ENCODE peak calls at places on chromosomes 2 and 18, in eight cellular contexts. One of them, this sample, is unnamed. For H4K20me1 and H3K4me1, the result is how much of the 10 kb centered on the place peaks cover.

GRCh38 chr2:136957044-136957443 is 191.7 kb downstream of the THSD7B start:
- DNase-seq in HCT116: no peak
- DNase-seq in mammary epithelial cell: no peak
- DNase-seq in Karpas-422: no peak
- DNase-seq in IMR-90: no peak
- DNase-seq in GM23248: no peak
- DNase-seq in SK-N-SH: no peak
- DNase-seq in GM12878: no peak
- DNase-seq in this sample: no peak

GRCh38 chr2:22020101-22020742 is 896.5 kb downstream of the TDRD15 start:
- DNase-seq in mammary epithelial cell: no peak
- DNase-seq in Karpas-422: no peak
- DNase-seq in SK-N-SH: no peak
- DNase-seq in GM23248: no peak
- DNase-seq in IMR-90: peak
- DNase-seq in GM12878: no peak
- DNase-seq in HCT116: no peak
- DNase-seq in this sample: no peak

GRCh38 chr2:70982971-70983370 is 4.5 kb downstream of the ANKRD53 start:
- DNase-seq in SK-N-SH: no peak
- DNase-seq in GM23248: no peak
- DNase-seq in mammary epithelial cell: no peak
- DNase-seq in GM12878: no peak
- DNase-seq in HCT116: no peak
- DNase-seq in IMR-90: no peak
- DNase-seq in Karpas-422: no peak
- DNase-seq in this sample: no peak

GRCh38 chr18:13800505-13801259 is 23.3 kb upstream of the MC5R start:
- DNase-seq in IMR-90: peak
- DNase-seq in GM12878: no peak
- DNase-seq in Karpas-422: peak
- DNase-seq in HCT116: peak
- DNase-seq in SK-N-SH: peak
- DNase-seq in mammary epithelial cell: peak
- DNase-seq in GM23248: peak
- DNase-seq in this sample: no peak

GRCh38 chr18:10490401-10491289 is 35.2 kb upstream of the NAPG start:
- DNase-seq in Karpas-422: peak
- DNase-seq in SK-N-SH: no peak
- DNase-seq in GM23248: no peak
- DNase-seq in IMR-90: no peak
- DNase-seq in GM12878: peak
- DNase-seq in HCT116: peak
- DNase-seq in mammary epithelial cell: no peak
- DNase-seq in this sample: no peak

GRCh38 chr2:238669046-238669445 is 178.8 kb upstream of the TWIST2 start:
- DNase-seq in SK-N-SH: no peak
- DNase-seq in GM23248: no peak
- DNase-seq in GM12878: no peak
- DNase-seq in IMR-90: no peak
- DNase-seq in HCT116: no peak
- DNase-seq in Karpas-422: no peak
- DNase-seq in mammary epithelial cell: no peak
- DNase-seq in this sample: no peak

GRCh38 chr18:65091737-65092329 is 659.0 kb upstream of the CDH7 start:
- DNase-seq in IMR-90: peak
- DNase-seq in Karpas-422: peak
- DNase-seq in mammary epithelial cell: no peak
- DNase-seq in GM12878: no peak
- DNase-seq in GM23248: peak
- DNase-seq in SK-N-SH: peak
- DNase-seq in HCT116: no peak
- DNase-seq in this sample: no peak

GRCh38 chr2:138516030-138516704 is 14.6 kb downstream of the SPOPL start:
- DNase-seq in HCT116: no peak
- DNase-seq in Karpas-422: no peak
- DNase-seq in SK-N-SH: no peak
- DNase-seq in GM23248: peak
- DNase-seq in IMR-90: peak
- DNase-seq in mammary epithelial cell: no peak
- DNase-seq in GM12878: no peak
- DNase-seq in this sample: no peak

GRCh38 chr18:64419156-64419555 is 270.3 kb upstream of the LINC00305 start:
- DNase-seq in SK-N-SH: no peak
- DNase-seq in GM23248: no peak
- DNase-seq in IMR-90: no peak
- DNase-seq in GM12878: no peak
- DNase-seq in mammary epithelial cell: no peak
- DNase-seq in HCT116: no peak
- DNase-seq in Karpas-422: no peak
- DNase-seq in this sample: no peak

GRCh38 chr2:106575955-106576354 is 88.8 kb downstream of the CD8B2 start:
- DNase-seq in Karpas-422: no peak
- DNase-seq in HCT116: no peak
- DNase-seq in mammary epithelial cell: no peak
- DNase-seq in IMR-90: peak
- DNase-seq in GM23248: peak
- DNase-seq in GM12878: no peak
- DNase-seq in SK-N-SH: peak
- DNase-seq in this sample: no peak

GRCh38 chr18:58466636-58467205 is 162.2 kb downstream of the ALPK2 start:
- DNase-seq in SK-N-SH: no peak
- DNase-seq in Karpas-422: no peak
- DNase-seq in IMR-90: no peak
- DNase-seq in HCT116: no peak
- DNase-seq in mammary epithelial cell: peak
- DNase-seq in GM23248: no peak
- DNase-seq in GM12878: no peak
- DNase-seq in this sample: peak

GRCh38 chr2:67485431-67485830 is 88.3 kb downstream of the ETAA1 start:
- DNase-seq in Karpas-422: no peak
- DNase-seq in mammary epithelial cell: no peak
- DNase-seq in SK-N-SH: no peak
- DNase-seq in IMR-90: peak
- DNase-seq in GM12878: no peak
- DNase-seq in GM23248: peak
- DNase-seq in HCT116: no peak
- DNase-seq in this sample: no peak

GRCh38 chr2:25039126-25039525 is 2.8 kb upstream of the EFR3B start:
- DNase-seq in GM12878: no peak
- DNase-seq in IMR-90: no peak
- DNase-seq in SK-N-SH: no peak
- DNase-seq in mammary epithelial cell: no peak
- DNase-seq in Karpas-422: no peak
- DNase-seq in HCT116: no peak
- DNase-seq in GM23248: no peak
- DNase-seq in this sample: no peak

GRCh38 chr18:50847192-50847591 is 27.4 kb upstream of the MRO start:
- DNase-seq in SK-N-SH: no peak
- DNase-seq in GM23248: peak
- DNase-seq in IMR-90: peak
- DNase-seq in Karpas-422: no peak
- DNase-seq in mammary epithelial cell: no peak
- DNase-seq in HCT116: no peak
- DNase-seq in GM12878: no peak
- DNase-seq in this sample: no peak

GRCh38 chr2:184685999-184686841 is 87.9 kb downstream of the ZNF804A start:
- DNase-seq in GM23248: peak
- DNase-seq in mammary epithelial cell: peak
- DNase-seq in IMR-90: no peak
- DNase-seq in HCT116: no peak
- DNase-seq in SK-N-SH: no peak
- DNase-seq in Karpas-422: no peak
- DNase-seq in GM12878: no peak
- DNase-seq in this sample: peak

GRCh38 chr2:185477452-185477851 is 261.2 kb upstream of the FSIP2 start:
- DNase-seq in IMR-90: no peak
- DNase-seq in mammary epithelial cell: peak
- DNase-seq in GM23248: no peak
- DNase-seq in SK-N-SH: no peak
- DNase-seq in HCT116: no peak
- DNase-seq in GM12878: no peak
- DNase-seq in Karpas-422: no peak
- DNase-seq in this sample: no peak

GRCh38 chr2:183070942-183071844 is 7.4 kb upstream of the DUSP19 start:
- DNase-seq in SK-N-SH: no peak
- DNase-seq in GM23248: peak
- DNase-seq in mammary epithelial cell: peak
- DNase-seq in HCT116: no peak
- DNase-seq in Karpas-422: peak
- DNase-seq in IMR-90: peak
- DNase-seq in GM12878: no peak
- DNase-seq in this sample: no peak

GRCh38 chr2:138267902-138268254 is 233.7 kb upstream of the SPOPL start:
- DNase-seq in Karpas-422: no peak
- DNase-seq in HCT116: no peak
- DNase-seq in IMR-90: no peak
- DNase-seq in GM12878: peak
- DNase-seq in mammary epithelial cell: no peak
- DNase-seq in GM23248: no peak
- DNase-seq in SK-N-SH: no peak
- DNase-seq in this sample: no peak

GRCh38 chr2:74873678-74874640 is 40.0 kb downstream of the HK2 start:
- DNase-seq in HCT116: no peak
- DNase-seq in Karpas-422: no peak
- DNase-seq in IMR-90: no peak
- DNase-seq in GM23248: no peak
- DNase-seq in SK-N-SH: no peak
- DNase-seq in mammary epithelial cell: no peak
- DNase-seq in GM12878: no peak
- DNase-seq in this sample: no peak

GRCh38 chr2:207230261-207231105 is 64.7 kb upstream of the KLF7 start:
- DNase-seq in GM23248: peak
- DNase-seq in Karpas-422: peak
- DNase-seq in SK-N-SH: peak
- DNase-seq in mammary epithelial cell: no peak
- DNase-seq in GM12878: no peak
- DNase-seq in IMR-90: no peak
- DNase-seq in HCT116: peak
- DNase-seq in this sample: no peak

GRCh38 chr2:9629222-9630000 is 1.4 kb downstream of the YWHAQ start:
- DNase-seq in Karpas-422: no peak
- DNase-seq in mammary epithelial cell: peak
- DNase-seq in IMR-90: peak
- DNase-seq in SK-N-SH: no peak
- DNase-seq in GM12878: no peak
- DNase-seq in GM23248: peak
- DNase-seq in HCT116: no peak
- DNase-seq in this sample: no peak

GRCh38 chr2:235654115-235654514 is 160.3 kb downstream of the AGAP1 start:
- DNase-seq in HCT116: no peak
- DNase-seq in Karpas-422: no peak
- DNase-seq in IMR-90: peak
- DNase-seq in GM23248: peak
- DNase-seq in mammary epithelial cell: no peak
- DNase-seq in SK-N-SH: no peak
- DNase-seq in GM12878: no peak
- DNase-seq in this sample: no peak
- H3K4me2 ChIP-seq in HCT116: no peak
- H3K4me2 ChIP-seq in Karpas-422: no peak
- H3K4me2 ChIP-seq in IMR-90: peak
- H3K4me2 ChIP-seq in GM23248: peak
- H3K4me2 ChIP-seq in mammary epithelial cell: no peak
- H3K4me2 ChIP-seq in SK-N-SH: peak
- H3K4me2 ChIP-seq in GM12878: no peak
- H3K4me2 ChIP-seq in this sample: no peak

DNA sequence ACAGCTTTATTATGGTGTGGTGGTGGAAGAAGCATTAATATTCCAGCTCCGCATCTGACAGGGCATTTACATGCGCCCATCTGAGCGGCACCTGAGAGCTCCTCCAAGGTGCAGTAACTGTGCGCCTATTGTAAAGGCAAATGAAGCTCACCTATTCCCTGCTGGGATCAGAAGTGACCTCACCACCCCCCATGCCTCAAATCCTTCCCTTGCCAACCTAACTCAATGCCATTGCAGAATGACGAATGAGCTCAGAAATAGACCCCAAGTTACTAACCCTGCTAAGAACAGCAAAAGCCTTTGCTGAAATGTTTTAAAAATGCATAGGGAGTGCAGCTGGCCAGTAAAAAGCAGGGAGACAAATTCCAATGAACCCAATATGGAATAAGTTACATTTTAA is 14.3 kb downstream of the BCL11A start:
- DNase-seq in Karpas-422: peak
- DNase-seq in IMR-90: no peak
- DNase-seq in GM12878: no peak
- DNase-seq in SK-N-SH: no peak
- DNase-seq in mammary epithelial cell: no peak
- DNase-seq in GM23248: no peak
- DNase-seq in HCT116: no peak
- DNase-seq in this sample: no peak
- H4K20me1 ChIP-seq in Karpas-422: half or more
- H4K20me1 ChIP-seq in IMR-90: under half
- H4K20me1 ChIP-seq in GM12878: under half
- H4K20me1 ChIP-seq in SK-N-SH: under half
- H4K20me1 ChIP-seq in mammary epithelial cell: under half
- H4K20me1 ChIP-seq in GM23248: under half
- H4K20me1 ChIP-seq in HCT116: under half
- H4K20me1 ChIP-seq in this sample: under half

DNA sequence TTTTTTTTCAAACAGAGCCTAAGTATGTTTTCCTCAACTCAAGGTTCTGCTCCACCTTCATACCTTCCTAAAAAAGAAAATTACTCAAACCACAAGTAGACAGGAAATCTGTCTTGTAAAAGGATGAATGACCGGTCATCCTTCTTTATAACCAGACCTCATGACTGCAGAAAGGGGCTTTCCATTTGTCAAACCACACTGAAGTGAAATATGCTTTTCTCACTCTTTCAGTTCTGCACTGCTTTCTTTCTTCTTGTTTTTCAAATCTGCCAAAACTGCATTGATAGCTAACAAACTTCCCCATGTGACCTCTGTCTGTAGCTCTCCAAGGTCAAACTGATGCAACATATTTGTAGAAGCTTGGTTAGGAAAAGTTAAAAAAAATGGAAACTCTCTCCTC is 308.9 kb upstream of the CCDC68 start:
- DNase-seq in GM23248: no peak
- DNase-seq in SK-N-SH: no peak
- DNase-seq in HCT116: no peak
- DNase-seq in Karpas-422: no peak
- DNase-seq in IMR-90: no peak
- DNase-seq in mammary epithelial cell: peak
- DNase-seq in GM12878: peak
- DNase-seq in this sample: no peak
- H3K4me1 ChIP-seq in GM23248: under half
- H3K4me1 ChIP-seq in SK-N-SH: under half
- H3K4me1 ChIP-seq in HCT116: under half
- H3K4me1 ChIP-seq in Karpas-422: under half
- H3K4me1 ChIP-seq in IMR-90: under half
- H3K4me1 ChIP-seq in mammary epithelial cell: under half
- H3K4me1 ChIP-seq in GM12878: half or more
- H3K4me1 ChIP-seq in this sample: under half

GRCh38 chr2:3126171-3126685 is 251.4 kb downstream of the EIPR1 start:
- DNase-seq in mammary epithelial cell: no peak
- DNase-seq in SK-N-SH: no peak
- DNase-seq in GM23248: no peak
- DNase-seq in HCT116: no peak
- DNase-seq in IMR-90: no peak
- DNase-seq in Karpas-422: no peak
- DNase-seq in GM12878: no peak
- DNase-seq in this sample: no peak
- H3K4me2 ChIP-seq in mammary epithelial cell: no peak
- H3K4me2 ChIP-seq in SK-N-SH: no peak
- H3K4me2 ChIP-seq in GM23248: no peak
- H3K4me2 ChIP-seq in HCT116: no peak
- H3K4me2 ChIP-seq in IMR-90: no peak
- H3K4me2 ChIP-seq in Karpas-422: no peak
- H3K4me2 ChIP-seq in GM12878: no peak
- H3K4me2 ChIP-seq in this sample: no peak

GRCh38 chr2:219388127-219388844 is 574 bp upstream of the DNPEP start:
- DNase-seq in mammary epithelial cell: peak
- DNase-seq in GM12878: peak
- DNase-seq in Karpas-422: peak
- DNase-seq in IMR-90: peak
- DNase-seq in SK-N-SH: peak
- DNase-seq in GM23248: peak
- DNase-seq in HCT116: peak
- DNase-seq in this sample: peak
- H4K20me1 ChIP-seq in mammary epithelial cell: under half
- H4K20me1 ChIP-seq in GM12878: under half
- H4K20me1 ChIP-seq in Karpas-422: under half
- H4K20me1 ChIP-seq in IMR-90: under half
- H4K20me1 ChIP-seq in SK-N-SH: under half
- H4K20me1 ChIP-seq in GM23248: under half
- H4K20me1 ChIP-seq in HCT116: under half
- H4K20me1 ChIP-seq in this sample: under half

This sample was measured in keratinocyte.